ENCODE peak calls at places on chromosome 4, in five cellular contexts. One of them, this sample, is unnamed.

GRCh38 chr4:71026086-71026485 is 32.6 kb downstream of the DCK start:
- DNase-seq in stimulated activated CD4-positive, alpha-beta T cell treated with anti-CD3 and anti-CD28 coated beads, Interleukin-1b, Interleukin-23, amount 100 ng/mL, for 48 hours: no peak
- DNase-seq in MG63: peak; percentile 29
- DNase-seq in progenitor cell of endocrine pancreas: no peak
- DNase-seq in T-helper 2 cell: no peak
- DNase-seq in this sample: no peak

GRCh38 chr4:147550626-147551250 is 66.5 kb upstream of the TMEM184C start:
- DNase-seq in T-helper 2 cell: peak; percentile 14
- DNase-seq in MG63: no peak
- DNase-seq in stimulated activated CD4-positive, alpha-beta T cell treated with anti-CD3 and anti-CD28 coated beads, Interleukin-1b, Interleukin-23, amount 100 ng/mL, for 48 hours: peak; percentile 3
- DNase-seq in progenitor cell of endocrine pancreas: no peak
- DNase-seq in this sample: no peak

GRCh38 chr4:55284331-55284730 is 61.7 kb upstream of the SRD5A3 start:
- DNase-seq in stimulated activated CD4-positive, alpha-beta T cell treated with anti-CD3 and anti-CD28 coated beads, Interleukin-1b, Interleukin-23, amount 100 ng/mL, for 48 hours: no peak
- DNase-seq in T-helper 2 cell: no peak
- DNase-seq in progenitor cell of endocrine pancreas: no peak
- DNase-seq in MG63: no peak
- DNase-seq in this sample: no peak

GRCh38 chr4:41533685-41534084 is 4.3 kb upstream of the LIMCH1 start:
- DNase-seq in stimulated activated CD4-positive, alpha-beta T cell treated with anti-CD3 and anti-CD28 coated beads, Interleukin-1b, Interleukin-23, amount 100 ng/mL, for 48 hours: no peak
- DNase-seq in T-helper 2 cell: no peak
- DNase-seq in MG63: no peak
- DNase-seq in progenitor cell of endocrine pancreas: no peak
- DNase-seq in this sample: no peak

GRCh38 chr4:80336582-80336981 is 1.1 kb downstream of the CFAP299 start:
- DNase-seq in progenitor cell of endocrine pancreas: no peak
- DNase-seq in stimulated activated CD4-positive, alpha-beta T cell treated with anti-CD3 and anti-CD28 coated beads, Interleukin-1b, Interleukin-23, amount 100 ng/mL, for 48 hours: no peak
- DNase-seq in T-helper 2 cell: no peak
- DNase-seq in MG63: peak; percentile 6
- DNase-seq in this sample: no peak

GRCh38 chr4:168978001-168978700 is 31.9 kb downstream of the CBR4 start:
- DNase-seq in MG63: no peak
- DNase-seq in stimulated activated CD4-positive, alpha-beta T cell treated with anti-CD3 and anti-CD28 coated beads, Interleukin-1b, Interleukin-23, amount 100 ng/mL, for 48 hours: no peak
- DNase-seq in T-helper 2 cell: no peak
- DNase-seq in progenitor cell of endocrine pancreas: no peak
- DNase-seq in this sample: no peak

GRCh38 chr4:53695540-53696463 is 104.5 kb upstream of the LNX1 start:
- DNase-seq in progenitor cell of endocrine pancreas: no peak
- DNase-seq in T-helper 2 cell: no peak
- DNase-seq in MG63: no peak
- DNase-seq in stimulated activated CD4-positive, alpha-beta T cell treated with anti-CD3 and anti-CD28 coated beads, Interleukin-1b, Interleukin-23, amount 100 ng/mL, for 48 hours: no peak
- DNase-seq in this sample: no peak

GRCh38 chr4:42326040-42326439 is 71.2 kb upstream of the SHISA3 start:
- DNase-seq in stimulated activated CD4-positive, alpha-beta T cell treated with anti-CD3 and anti-CD28 coated beads, Interleukin-1b, Interleukin-23, amount 100 ng/mL, for 48 hours: no peak
- DNase-seq in MG63: no peak
- DNase-seq in T-helper 2 cell: no peak
- DNase-seq in progenitor cell of endocrine pancreas: no peak
- DNase-seq in this sample: no peak

GRCh38 chr4:25531272-25531671 is 124.4 kb upstream of the SLC34A2 start:
- DNase-seq in MG63: no peak
- DNase-seq in progenitor cell of endocrine pancreas: no peak
- DNase-seq in T-helper 2 cell: no peak
- DNase-seq in stimulated activated CD4-positive, alpha-beta T cell treated with anti-CD3 and anti-CD28 coated beads, Interleukin-1b, Interleukin-23, amount 100 ng/mL, for 48 hours: no peak
- DNase-seq in this sample: no peak

GRCh38 chr4:2074588-2074987 is 15.5 kb downstream of the NAT8L start:
- DNase-seq in progenitor cell of endocrine pancreas: no peak
- DNase-seq in stimulated activated CD4-positive, alpha-beta T cell treated with anti-CD3 and anti-CD28 coated beads, Interleukin-1b, Interleukin-23, amount 100 ng/mL, for 48 hours: no peak
- DNase-seq in T-helper 2 cell: no peak
- DNase-seq in MG63: no peak
- DNase-seq in this sample: no peak

GRCh38 chr4:19659131-19659530 is 592.6 kb upstream of the SLIT2 start:
- DNase-seq in progenitor cell of endocrine pancreas: no peak
- DNase-seq in T-helper 2 cell: no peak
- DNase-seq in stimulated activated CD4-positive, alpha-beta T cell treated with anti-CD3 and anti-CD28 coated beads, Interleukin-1b, Interleukin-23, amount 100 ng/mL, for 48 hours: no peak
- DNase-seq in MG63: no peak
- DNase-seq in this sample: no peak

GRCh38 chr4:63851496-63851895 is 557.8 kb downstream of the TECRL start:
- DNase-seq in stimulated activated CD4-positive, alpha-beta T cell treated with anti-CD3 and anti-CD28 coated beads, Interleukin-1b, Interleukin-23, amount 100 ng/mL, for 48 hours: no peak
- DNase-seq in T-helper 2 cell: no peak
- DNase-seq in MG63: no peak
- DNase-seq in progenitor cell of endocrine pancreas: no peak
- DNase-seq in this sample: no peak

GRCh38 chr4:139523076-139523475 is 32.9 kb downstream of the SETD7 start:
- DNase-seq in MG63: peak; percentile 3
- DNase-seq in stimulated activated CD4-positive, alpha-beta T cell treated with anti-CD3 and anti-CD28 coated beads, Interleukin-1b, Interleukin-23, amount 100 ng/mL, for 48 hours: no peak
- DNase-seq in T-helper 2 cell: no peak
- DNase-seq in progenitor cell of endocrine pancreas: no peak
- DNase-seq in this sample: no peak

GRCh38 chr4:61938250-61938846 is 738.2 kb downstream of the ADGRL3 start:
- DNase-seq in MG63: no peak
- DNase-seq in T-helper 2 cell: peak; percentile 82
- DNase-seq in stimulated activated CD4-positive, alpha-beta T cell treated with anti-CD3 and anti-CD28 coated beads, Interleukin-1b, Interleukin-23, amount 100 ng/mL, for 48 hours: peak; percentile 6
- DNase-seq in progenitor cell of endocrine pancreas: no peak
- DNase-seq in this sample: no peak

GRCh38 chr4:11436673-11437072 is 8.0 kb upstream of the HS3ST1 start:
- DNase-seq in progenitor cell of endocrine pancreas: no peak
- DNase-seq in T-helper 2 cell: no peak
- DNase-seq in MG63: no peak
- DNase-seq in stimulated activated CD4-positive, alpha-beta T cell treated with anti-CD3 and anti-CD28 coated beads, Interleukin-1b, Interleukin-23, amount 100 ng/mL, for 48 hours: no peak
- DNase-seq in this sample: no peak

GRCh38 chr4:133147922-133148689 is 988 bp upstream of the PCDH10 start:
- DNase-seq in T-helper 2 cell: peak; percentile 21
- DNase-seq in progenitor cell of endocrine pancreas: no peak
- DNase-seq in stimulated activated CD4-positive, alpha-beta T cell treated with anti-CD3 and anti-CD28 coated beads, Interleukin-1b, Interleukin-23, amount 100 ng/mL, for 48 hours: no peak
- DNase-seq in MG63: no peak
- DNase-seq in this sample: no peak

GRCh38 chr4:39045791-39046221 is 13.6 kb upstream of the TMEM156 start:
- DNase-seq in MG63: no peak
- DNase-seq in T-helper 2 cell: peak; percentile 77
- DNase-seq in progenitor cell of endocrine pancreas: no peak
- DNase-seq in stimulated activated CD4-positive, alpha-beta T cell treated with anti-CD3 and anti-CD28 coated beads, Interleukin-1b, Interleukin-23, amount 100 ng/mL, for 48 hours: no peak
- DNase-seq in this sample: no peak

GRCh38 chr4:1728061-1728980 is 7.0 kb downstream of the TACC3 start:
- DNase-seq in stimulated activated CD4-positive, alpha-beta T cell treated with anti-CD3 and anti-CD28 coated beads, Interleukin-1b, Interleukin-23, amount 100 ng/mL, for 48 hours: no peak
- DNase-seq in progenitor cell of endocrine pancreas: no peak
- DNase-seq in T-helper 2 cell: no peak
- DNase-seq in MG63: no peak
- DNase-seq in this sample: no peak

GRCh38 chr4:39083164-39083563 is 21.1 kb downstream of the KLHL5 start:
- DNase-seq in progenitor cell of endocrine pancreas: no peak
- DNase-seq in stimulated activated CD4-positive, alpha-beta T cell treated with anti-CD3 and anti-CD28 coated beads, Interleukin-1b, Interleukin-23, amount 100 ng/mL, for 48 hours: no peak
- DNase-seq in MG63: no peak
- DNase-seq in T-helper 2 cell: no peak
- DNase-seq in this sample: no peak

GRCh38 chr4:40995850-40996249 is 218.5 kb downstream of the APBB2 start:
- DNase-seq in progenitor cell of endocrine pancreas: no peak
- DNase-seq in stimulated activated CD4-positive, alpha-beta T cell treated with anti-CD3 and anti-CD28 coated beads, Interleukin-1b, Interleukin-23, amount 100 ng/mL, for 48 hours: no peak
- DNase-seq in T-helper 2 cell: no peak
- DNase-seq in MG63: no peak
- DNase-seq in this sample: no peak

GRCh38 chr4:24984602-24985532 is 45.9 kb downstream of the LGI2 start:
- DNase-seq in T-helper 2 cell: no peak
- DNase-seq in progenitor cell of endocrine pancreas: no peak
- DNase-seq in stimulated activated CD4-positive, alpha-beta T cell treated with anti-CD3 and anti-CD28 coated beads, Interleukin-1b, Interleukin-23, amount 100 ng/mL, for 48 hours: no peak
- DNase-seq in MG63: no peak
- DNase-seq in this sample: no peak

GRCh38 chr4:84167089-84167488 is 332.0 kb downstream of the NKX6-1 start:
- DNase-seq in T-helper 2 cell: no peak
- DNase-seq in stimulated activated CD4-positive, alpha-beta T cell treated with anti-CD3 and anti-CD28 coated beads, Interleukin-1b, Interleukin-23, amount 100 ng/mL, for 48 hours: no peak
- DNase-seq in MG63: no peak
- DNase-seq in progenitor cell of endocrine pancreas: no peak
- DNase-seq in this sample: no peak

GRCh38 chr4:8515316-8516060 is 64.7 kb upstream of the GPR78 start:
- DNase-seq in stimulated activated CD4-positive, alpha-beta T cell treated with anti-CD3 and anti-CD28 coated beads, Interleukin-1b, Interleukin-23, amount 100 ng/mL, for 48 hours: no peak
- DNase-seq in progenitor cell of endocrine pancreas: no peak
- DNase-seq in MG63: peak; percentile 62
- DNase-seq in T-helper 2 cell: no peak
- DNase-seq in this sample: no peak

GRCh38 chr4:48360285-48360965 is 19.1 kb downstream of the SLAIN2 start:
- DNase-seq in progenitor cell of endocrine pancreas: no peak
- DNase-seq in MG63: peak; percentile 4
- DNase-seq in T-helper 2 cell: no peak
- DNase-seq in stimulated activated CD4-positive, alpha-beta T cell treated with anti-CD3 and anti-CD28 coated beads, Interleukin-1b, Interleukin-23, amount 100 ng/mL, for 48 hours: no peak
- DNase-seq in this sample: no peak

GRCh38 chr4:1899149-1900086 is 28.2 kb downstream of the NSD2 start:
- DNase-seq in T-helper 2 cell: peak; percentile 83
- DNase-seq in MG63: peak; percentile 35
- DNase-seq in progenitor cell of endocrine pancreas: peak; percentile 52
- DNase-seq in stimulated activated CD4-positive, alpha-beta T cell treated with anti-CD3 and anti-CD28 coated beads, Interleukin-1b, Interleukin-23, amount 100 ng/mL, for 48 hours: peak; percentile 73
- DNase-seq in this sample: peak; percentile 68

GRCh38 chr4:151807220-151807619 is 46.4 kb upstream of the GATB start:
- DNase-seq in MG63: peak; percentile 52
- DNase-seq in progenitor cell of endocrine pancreas: no peak
- DNase-seq in T-helper 2 cell: no peak
- DNase-seq in stimulated activated CD4-positive, alpha-beta T cell treated with anti-CD3 and anti-CD28 coated beads, Interleukin-1b, Interleukin-23, amount 100 ng/mL, for 48 hours: no peak
- DNase-seq in this sample: no peak

GRCh38 chr4:3634281-3635089 is 102.3 kb upstream of the LRPAP1 start:
- DNase-seq in T-helper 2 cell: no peak
- DNase-seq in progenitor cell of endocrine pancreas: no peak
- DNase-seq in MG63: no peak
- DNase-seq in stimulated activated CD4-positive, alpha-beta T cell treated with anti-CD3 and anti-CD28 coated beads, Interleukin-1b, Interleukin-23, amount 100 ng/mL, for 48 hours: no peak
- DNase-seq in this sample: no peak

GRCh38 chr4:74433541-74434172 is 11.3 kb upstream of the AREG start:
- DNase-seq in progenitor cell of endocrine pancreas: no peak
- DNase-seq in MG63: no peak
- DNase-seq in stimulated activated CD4-positive, alpha-beta T cell treated with anti-CD3 and anti-CD28 coated beads, Interleukin-1b, Interleukin-23, amount 100 ng/mL, for 48 hours: no peak
- DNase-seq in T-helper 2 cell: peak; percentile 4
- DNase-seq in this sample: no peak

GRCh38 chr4:26609398-26609797 is 25.5 kb downstream of the TBC1D19 start:
- DNase-seq in progenitor cell of endocrine pancreas: no peak
- DNase-seq in T-helper 2 cell: peak; percentile 56
- DNase-seq in stimulated activated CD4-positive, alpha-beta T cell treated with anti-CD3 and anti-CD28 coated beads, Interleukin-1b, Interleukin-23, amount 100 ng/mL, for 48 hours: no peak
- DNase-seq in MG63: no peak
- DNase-seq in this sample: no peak

GRCh38 chr4:182297659-182298058 is 54.5 kb downstream of the TENM3 start:
- DNase-seq in MG63: peak; percentile 3
- DNase-seq in T-helper 2 cell: no peak
- DNase-seq in stimulated activated CD4-positive, alpha-beta T cell treated with anti-CD3 and anti-CD28 coated beads, Interleukin-1b, Interleukin-23, amount 100 ng/mL, for 48 hours: no peak
- DNase-seq in progenitor cell of endocrine pancreas: no peak
- DNase-seq in this sample: no peak

GRCh38 chr4:4542824-4543485 is 1.1 kb upstream of the STX18 start:
- DNase-seq in progenitor cell of endocrine pancreas: no peak
- DNase-seq in T-helper 2 cell: no peak
- DNase-seq in stimulated activated CD4-positive, alpha-beta T cell treated with anti-CD3 and anti-CD28 coated beads, Interleukin-1b, Interleukin-23, amount 100 ng/mL, for 48 hours: no peak
- DNase-seq in MG63: no peak
- DNase-seq in this sample: no peak

GRCh38 chr4:7900351-7900750 is 39.3 kb downstream of the AFAP1 start:
- DNase-seq in MG63: no peak
- DNase-seq in T-helper 2 cell: no peak
- DNase-seq in stimulated activated CD4-positive, alpha-beta T cell treated with anti-CD3 and anti-CD28 coated beads, Interleukin-1b, Interleukin-23, amount 100 ng/mL, for 48 hours: no peak
- DNase-seq in progenitor cell of endocrine pancreas: no peak
- DNase-seq in this sample: no peak

GRCh38 chr4:123976285-123976684 is 579.7 kb downstream of the SPRY1 start:
- DNase-seq in stimulated activated CD4-positive, alpha-beta T cell treated with anti-CD3 and anti-CD28 coated beads, Interleukin-1b, Interleukin-23, amount 100 ng/mL, for 48 hours: no peak
- DNase-seq in progenitor cell of endocrine pancreas: no peak
- DNase-seq in T-helper 2 cell: no peak
- DNase-seq in MG63: no peak
- DNase-seq in this sample: no peak

GRCh38 chr4:5707366-5708133 is 809 bp downstream of the EVC2 start:
- DNase-seq in progenitor cell of endocrine pancreas: no peak
- DNase-seq in T-helper 2 cell: no peak
- DNase-seq in MG63: no peak
- DNase-seq in stimulated activated CD4-positive, alpha-beta T cell treated with anti-CD3 and anti-CD28 coated beads, Interleukin-1b, Interleukin-23, amount 100 ng/mL, for 48 hours: no peak
- DNase-seq in this sample: no peak

GRCh38 chr4:14719053-14719452 is 283.2 kb upstream of the CPEB2 start:
- DNase-seq in stimulated activated CD4-positive, alpha-beta T cell treated with anti-CD3 and anti-CD28 coated beads, Interleukin-1b, Interleukin-23, amount 100 ng/mL, for 48 hours: no peak
- DNase-seq in progenitor cell of endocrine pancreas: no peak
- DNase-seq in T-helper 2 cell: no peak
- DNase-seq in MG63: peak; percentile 78
- DNase-seq in this sample: no peak

GRCh38 chr4:52103314-52103713 is 52.2 kb downstream of the SPATA18 start:
- DNase-seq in stimulated activated CD4-positive, alpha-beta T cell treated with anti-CD3 and anti-CD28 coated beads, Interleukin-1b, Interleukin-23, amount 100 ng/mL, for 48 hours: no peak
- DNase-seq in progenitor cell of endocrine pancreas: no peak
- DNase-seq in MG63: no peak
- DNase-seq in T-helper 2 cell: no peak
- DNase-seq in this sample: no peak

GRCh38 chr4:40502936-40503335 is 126.7 kb downstream of the RBM47 start:
- DNase-seq in MG63: no peak
- DNase-seq in progenitor cell of endocrine pancreas: no peak
- DNase-seq in stimulated activated CD4-positive, alpha-beta T cell treated with anti-CD3 and anti-CD28 coated beads, Interleukin-1b, Interleukin-23, amount 100 ng/mL, for 48 hours: no peak
- DNase-seq in T-helper 2 cell: peak; percentile 58
- DNase-seq in this sample: no peak

GRCh38 chr4:184370711-184371389 is 103.5 kb downstream of the IRF2 start:
- DNase-seq in stimulated activated CD4-positive, alpha-beta T cell treated with anti-CD3 and anti-CD28 coated beads, Interleukin-1b, Interleukin-23, amount 100 ng/mL, for 48 hours: no peak
- DNase-seq in MG63: no peak
- DNase-seq in progenitor cell of endocrine pancreas: no peak
- DNase-seq in T-helper 2 cell: no peak
- DNase-seq in this sample: no peak

GRCh38 chr4:15451181-15451865 is 18.4 kb upstream of the CC2D2A start:
- DNase-seq in stimulated activated CD4-positive, alpha-beta T cell treated with anti-CD3 and anti-CD28 coated beads, Interleukin-1b, Interleukin-23, amount 100 ng/mL, for 48 hours: no peak
- DNase-seq in progenitor cell of endocrine pancreas: no peak
- DNase-seq in T-helper 2 cell: no peak
- DNase-seq in MG63: no peak
- DNase-seq in this sample: no peak

GRCh38 chr4:127284236-127284635 is 348.5 kb upstream of the INTU start:
- DNase-seq in T-helper 2 cell: no peak
- DNase-seq in MG63: no peak
- DNase-seq in progenitor cell of endocrine pancreas: no peak
- DNase-seq in stimulated activated CD4-positive, alpha-beta T cell treated with anti-CD3 and anti-CD28 coated beads, Interleukin-1b, Interleukin-23, amount 100 ng/mL, for 48 hours: no peak
- DNase-seq in this sample: no peak

This sample was measured in activated CD4-positive, CD25-positive, alpha-beta regulatory T cell treated with anti-CD3 and anti-CD28 coated beads, Interleukin-2, amount 50 U/mL, for 72 hours.